ENCODE peak calls at places on chromosome 16, in five cellular contexts. One of them, this sample, is unnamed.

GRCh38 chr16:89540557-89540956 is 19.9 kb upstream of the RPL13 start:
- DNase-seq in T-helper 17 cell: no peak
- DNase-seq in NCI-H2029 treated with DMSO at 0.1 percent for 48 hours: no peak
- DNase-seq in GM23248: no peak
- DNase-seq in T-cell: no peak
- DNase-seq in this sample: no peak

GRCh38 chr16:56671706-56672105 is 2.1 kb downstream of the MT1H start:
- DNase-seq in T-helper 17 cell: no peak
- DNase-seq in NCI-H2029 treated with DMSO at 0.1 percent for 48 hours: no peak
- DNase-seq in GM23248: peak
- DNase-seq in T-cell: no peak
- DNase-seq in this sample: no peak

GRCh38 chr16:87465306-87465705 is 27.5 kb downstream of the ZCCHC14 start:
- DNase-seq in T-helper 17 cell: no peak
- DNase-seq in NCI-H2029 treated with DMSO at 0.1 percent for 48 hours: peak
- DNase-seq in GM23248: peak
- DNase-seq in T-cell: no peak
- DNase-seq in this sample: no peak

GRCh38 chr16:2146739-2147138 is 1.7 kb upstream of the RAB26 start:
- DNase-seq in T-helper 17 cell: no peak
- DNase-seq in NCI-H2029 treated with DMSO at 0.1 percent for 48 hours: no peak
- DNase-seq in GM23248: no peak
- DNase-seq in T-cell: no peak
- DNase-seq in this sample: no peak

GRCh38 chr16:1818873-1819525 is 7.6 kb downstream of the HAGH start:
- DNase-seq in T-helper 17 cell: no peak
- DNase-seq in NCI-H2029 treated with DMSO at 0.1 percent for 48 hours: no peak
- DNase-seq in GM23248: no peak
- DNase-seq in T-cell: no peak
- DNase-seq in this sample: no peak

GRCh38 chr16:64627288-64627687 is 494.6 kb downstream of the CDH11 start:
- DNase-seq in T-helper 17 cell: no peak
- DNase-seq in NCI-H2029 treated with DMSO at 0.1 percent for 48 hours: no peak
- DNase-seq in GM23248: peak
- DNase-seq in T-cell: no peak
- DNase-seq in this sample: no peak

GRCh38 chr16:10594312-10594950 is 14.0 kb upstream of the EMP2 start:
- DNase-seq in T-helper 17 cell: no peak
- DNase-seq in NCI-H2029 treated with DMSO at 0.1 percent for 48 hours: peak
- DNase-seq in GM23248: no peak
- DNase-seq in T-cell: no peak
- DNase-seq in this sample: no peak

GRCh38 chr16:30961384-30961783 is 3.8 kb downstream of the SETD1A start:
- DNase-seq in T-helper 17 cell: no peak
- DNase-seq in NCI-H2029 treated with DMSO at 0.1 percent for 48 hours: no peak
- DNase-seq in GM23248: no peak
- DNase-seq in T-cell: no peak
- DNase-seq in this sample: no peak

GRCh38 chr16:23876256-23876896 is 40.6 kb downstream of the PRKCB start:
- DNase-seq in T-helper 17 cell: no peak
- DNase-seq in NCI-H2029 treated with DMSO at 0.1 percent for 48 hours: no peak
- DNase-seq in GM23248: no peak
- DNase-seq in T-cell: no peak
- DNase-seq in this sample: no peak

GRCh38 chr16:22634913-22635312 is 124.2 kb downstream of the NPIPB5 start:
- DNase-seq in T-helper 17 cell: no peak
- DNase-seq in NCI-H2029 treated with DMSO at 0.1 percent for 48 hours: no peak
- DNase-seq in GM23248: no peak
- DNase-seq in T-cell: no peak
- DNase-seq in this sample: no peak

GRCh38 chr16:83615553-83615952 is 192.2 kb upstream of the HSBP1 start:
- DNase-seq in T-helper 17 cell: no peak
- DNase-seq in NCI-H2029 treated with DMSO at 0.1 percent for 48 hours: peak
- DNase-seq in GM23248: peak
- DNase-seq in T-cell: no peak
- DNase-seq in this sample: no peak

GRCh38 chr16:89495121-89495520 is 4.8 kb upstream of the ANKRD11 start:
- DNase-seq in T-helper 17 cell: no peak
- DNase-seq in NCI-H2029 treated with DMSO at 0.1 percent for 48 hours: no peak
- DNase-seq in GM23248: peak
- DNase-seq in T-cell: no peak
- DNase-seq in this sample: no peak

GRCh38 chr16:11601425-11601824 is 14.7 kb upstream of the LITAF start:
- DNase-seq in T-helper 17 cell: no peak
- DNase-seq in NCI-H2029 treated with DMSO at 0.1 percent for 48 hours: no peak
- DNase-seq in GM23248: no peak
- DNase-seq in T-cell: no peak
- DNase-seq in this sample: no peak

GRCh38 chr16:49513040-49513439 is 139.4 kb downstream of the C16orf78 start:
- DNase-seq in T-helper 17 cell: no peak
- DNase-seq in NCI-H2029 treated with DMSO at 0.1 percent for 48 hours: no peak
- DNase-seq in GM23248: peak
- DNase-seq in T-cell: no peak
- DNase-seq in this sample: no peak

GRCh38 chr16:13863075-13863765 is 56.7 kb upstream of the ERCC4 start:
- DNase-seq in T-helper 17 cell: no peak
- DNase-seq in NCI-H2029 treated with DMSO at 0.1 percent for 48 hours: no peak
- DNase-seq in GM23248: no peak
- DNase-seq in T-cell: no peak
- DNase-seq in this sample: no peak

GRCh38 chr16:535446-536405 is 8.2 kb downstream of the CAPN15 start:
- DNase-seq in T-helper 17 cell: no peak
- DNase-seq in NCI-H2029 treated with DMSO at 0.1 percent for 48 hours: no peak
- DNase-seq in GM23248: peak
- DNase-seq in T-cell: no peak
- DNase-seq in this sample: no peak

GRCh38 chr16:1689853-1690252 is 11.8 kb downstream of the JPT2 start:
- DNase-seq in T-helper 17 cell: no peak
- DNase-seq in NCI-H2029 treated with DMSO at 0.1 percent for 48 hours: no peak
- DNase-seq in GM23248: no peak
- DNase-seq in T-cell: no peak
- DNase-seq in this sample: no peak

GRCh38 chr16:89574681-89575246 is 794 bp upstream of the CPNE7 start:
- DNase-seq in T-helper 17 cell: peak
- DNase-seq in NCI-H2029 treated with DMSO at 0.1 percent for 48 hours: no peak
- DNase-seq in GM23248: peak
- DNase-seq in T-cell: no peak
- DNase-seq in this sample: peak

GRCh38 chr16:49652441-49653175 is 203.3 kb downstream of the ZNF423 start:
- DNase-seq in T-helper 17 cell: no peak
- DNase-seq in NCI-H2029 treated with DMSO at 0.1 percent for 48 hours: no peak
- DNase-seq in GM23248: peak
- DNase-seq in T-cell: no peak
- DNase-seq in this sample: no peak

GRCh38 chr16:24598777-24599437 is 59.5 kb downstream of the RBBP6 start:
- DNase-seq in T-helper 17 cell: no peak
- DNase-seq in NCI-H2029 treated with DMSO at 0.1 percent for 48 hours: no peak
- DNase-seq in GM23248: no peak
- DNase-seq in T-cell: no peak
- DNase-seq in this sample: no peak

GRCh38 chr16:9258423-9259051 is 167.1 kb downstream of the HAPSTR1 start:
- DNase-seq in T-helper 17 cell: no peak
- DNase-seq in NCI-H2029 treated with DMSO at 0.1 percent for 48 hours: no peak
- DNase-seq in GM23248: peak
- DNase-seq in T-cell: no peak
- DNase-seq in this sample: no peak

GRCh38 chr16:68230956-68231355 is 5.0 kb downstream of the ESRP2 start:
- DNase-seq in T-helper 17 cell: no peak
- DNase-seq in NCI-H2029 treated with DMSO at 0.1 percent for 48 hours: no peak
- DNase-seq in GM23248: no peak
- DNase-seq in T-cell: no peak
- DNase-seq in this sample: no peak

GRCh38 chr16:81401035-81401950 is 43.3 kb upstream of the CMIP start:
- DNase-seq in T-helper 17 cell: no peak
- DNase-seq in NCI-H2029 treated with DMSO at 0.1 percent for 48 hours: no peak
- DNase-seq in GM23248: peak
- DNase-seq in T-cell: no peak
- DNase-seq in this sample: no peak

GRCh38 chr16:87044031-87044380 is 273.2 kb downstream of the C16orf95 start:
- DNase-seq in T-helper 17 cell: no peak
- DNase-seq in NCI-H2029 treated with DMSO at 0.1 percent for 48 hours: no peak
- DNase-seq in GM23248: no peak
- DNase-seq in T-cell: no peak
- DNase-seq in this sample: no peak

GRCh38 chr16:87499189-87499486 is 6.3 kb upstream of the ZCCHC14 start:
- DNase-seq in T-helper 17 cell: no peak
- DNase-seq in NCI-H2029 treated with DMSO at 0.1 percent for 48 hours: no peak
- DNase-seq in GM23248: peak
- DNase-seq in T-cell: no peak
- DNase-seq in this sample: no peak

GRCh38 chr16:1026057-1026783 is 44.6 kb downstream of the SOX8 start:
- DNase-seq in T-helper 17 cell: no peak
- DNase-seq in NCI-H2029 treated with DMSO at 0.1 percent for 48 hours: no peak
- DNase-seq in GM23248: no peak
- DNase-seq in T-cell: no peak
- DNase-seq in this sample: no peak